ENCODE peak calls at places on chromosomes 3 and 15, in four cellular contexts. One of them, this sample, is unnamed.

GRCh38 chr3:49124991-49125670 is 4.5 kb upstream of the USP19 start:
- DNase-seq in body of pancreas: no peak
- DNase-seq in A549: no peak
- DNase-seq in CD8-positive, alpha-beta T cell: no peak
- DNase-seq in this sample: no peak

GRCh38 chr3:150223090-150223489 is 185.0 kb upstream of the TSC22D2 start:
- DNase-seq in body of pancreas: no peak
- DNase-seq in A549: no peak
- DNase-seq in CD8-positive, alpha-beta T cell: no peak
- DNase-seq in this sample: no peak

GRCh38 chr3:16094644-16095272 is 79.7 kb upstream of the GALNT15 start:
- DNase-seq in body of pancreas: no peak
- DNase-seq in A549: no peak
- DNase-seq in CD8-positive, alpha-beta T cell: no peak
- DNase-seq in this sample: peak; percentile 66

GRCh38 chr3:69743975-69744374 is 4.7 kb downstream of the MITF start:
- DNase-seq in body of pancreas: no peak
- DNase-seq in A549: no peak
- DNase-seq in CD8-positive, alpha-beta T cell: no peak
- DNase-seq in this sample: no peak

GRCh38 chr15:78974272-78974918 is 29.5 kb upstream of the CTSH start:
- DNase-seq in body of pancreas: no peak
- DNase-seq in A549: no peak
- DNase-seq in CD8-positive, alpha-beta T cell: no peak
- DNase-seq in this sample: no peak

GRCh38 chr15:89822951-89823701 is 8.5 kb upstream of the ANPEP start:
- DNase-seq in body of pancreas: no peak
- DNase-seq in A549: no peak
- DNase-seq in CD8-positive, alpha-beta T cell: no peak
- DNase-seq in this sample: peak; percentile 48

GRCh38 chr3:156291269-156292123 is 171.1 kb downstream of the KCNAB1 start:
- DNase-seq in body of pancreas: no peak
- DNase-seq in A549: no peak
- DNase-seq in CD8-positive, alpha-beta T cell: no peak
- DNase-seq in this sample: peak; percentile 23

GRCh38 chr3:8903191-8903590 is 60.1 kb downstream of the RAD18 start:
- DNase-seq in body of pancreas: no peak
- DNase-seq in A549: no peak
- DNase-seq in CD8-positive, alpha-beta T cell: no peak
- DNase-seq in this sample: no peak

GRCh38 chr15:74199293-74199645 is 3.3 kb downstream of the STRA6 start:
- DNase-seq in body of pancreas: no peak
- DNase-seq in A549: no peak
- DNase-seq in CD8-positive, alpha-beta T cell: no peak
- DNase-seq in this sample: no peak

GRCh38 chr3:94420941-94421340 is 358.1 kb downstream of the NSUN3 start:
- DNase-seq in body of pancreas: no peak
- DNase-seq in A549: no peak
- DNase-seq in CD8-positive, alpha-beta T cell: no peak
- DNase-seq in this sample: no peak

GRCh38 chr3:186466391-186466974 is 77.7 kb downstream of the CRYGS start:
- DNase-seq in body of pancreas: peak; percentile 29
- DNase-seq in A549: no peak
- DNase-seq in CD8-positive, alpha-beta T cell: no peak
- DNase-seq in this sample: no peak

GRCh38 chr15:36501063-36501678 is 78.3 kb upstream of the CDIN1 start:
- DNase-seq in body of pancreas: peak; percentile 31
- DNase-seq in A549: peak; percentile 13
- DNase-seq in CD8-positive, alpha-beta T cell: no peak
- DNase-seq in this sample: peak; percentile 83

GRCh38 chr15:68819451-68820204 is 1.1 kb downstream of the ANP32A start:
- DNase-seq in body of pancreas: peak; percentile 44
- DNase-seq in A549: peak; percentile 60
- DNase-seq in CD8-positive, alpha-beta T cell: no peak
- DNase-seq in this sample: peak; percentile 72

GRCh38 chr15:90062023-90062728 is 40.1 kb downstream of the IDH2 start:
- DNase-seq in body of pancreas: peak; percentile 97
- DNase-seq in A549: no peak
- DNase-seq in CD8-positive, alpha-beta T cell: peak; percentile 54
- DNase-seq in this sample: peak; percentile 48

GRCh38 chr15:64191971-64192830 is 29.4 kb upstream of the PPIB start:
- DNase-seq in body of pancreas: no peak
- DNase-seq in A549: no peak
- DNase-seq in CD8-positive, alpha-beta T cell: no peak
- DNase-seq in this sample: no peak

GRCh38 chr15:90219421-90220141 is 14.2 kb downstream of the CIB1 start:
- DNase-seq in body of pancreas: peak; percentile 33
- DNase-seq in A549: peak; percentile 89
- DNase-seq in CD8-positive, alpha-beta T cell: peak; percentile 60
- DNase-seq in this sample: peak; percentile 33

GRCh38 chr3:4988815-4989648 is 9.8 kb downstream of the BHLHE40 start:
- DNase-seq in body of pancreas: peak; percentile 94
- DNase-seq in A549: no peak
- DNase-seq in CD8-positive, alpha-beta T cell: no peak
- DNase-seq in this sample: no peak

GRCh38 chr15:63185206-63185605 is 4.2 kb upstream of the RAB8B start:
- DNase-seq in body of pancreas: no peak
- DNase-seq in A549: no peak
- DNase-seq in CD8-positive, alpha-beta T cell: no peak
- DNase-seq in this sample: peak; percentile 13

GRCh38 chr15:67146875-67147381 is 81.5 kb downstream of the SMAD3 start:
- DNase-seq in body of pancreas: no peak
- DNase-seq in A549: peak; percentile 89
- DNase-seq in CD8-positive, alpha-beta T cell: no peak
- DNase-seq in this sample: peak; percentile 93

GRCh38 chr15:75577401-75578205 is 1.5 kb downstream of the PTPN9 start:
- DNase-seq in body of pancreas: no peak
- DNase-seq in A549: no peak
- DNase-seq in CD8-positive, alpha-beta T cell: no peak
- DNase-seq in this sample: no peak

GRCh38 chr15:40146037-40146436 is 14.8 kb upstream of the BUB1B start:
- DNase-seq in body of pancreas: no peak
- DNase-seq in A549: no peak
- DNase-seq in CD8-positive, alpha-beta T cell: no peak
- DNase-seq in this sample: peak; percentile 14

GRCh38 chr3:134956844-134957243 is 161.8 kb downstream of the EPHB1 start:
- DNase-seq in body of pancreas: no peak
- DNase-seq in A549: no peak
- DNase-seq in CD8-positive, alpha-beta T cell: no peak
- DNase-seq in this sample: no peak

GRCh38 chr3:54355795-54356194 is 233.4 kb downstream of the CACNA2D3 start:
- DNase-seq in body of pancreas: no peak
- DNase-seq in A549: no peak
- DNase-seq in CD8-positive, alpha-beta T cell: no peak
- DNase-seq in this sample: no peak

GRCh38 chr15:40481671-40482070 is 10.9 kb downstream of the CHST14 start:
- DNase-seq in body of pancreas: no peak
- DNase-seq in A549: no peak
- DNase-seq in CD8-positive, alpha-beta T cell: no peak
- DNase-seq in this sample: no peak

GRCh38 chr3:149648525-149648924 is 9.3 kb downstream of the WWTR1 start:
- DNase-seq in body of pancreas: peak; percentile 14
- DNase-seq in A549: no peak
- DNase-seq in CD8-positive, alpha-beta T cell: no peak
- DNase-seq in this sample: no peak

GRCh38 chr3:28743843-28744242 is 395.2 kb upstream of the AZI2 start:
- DNase-seq in body of pancreas: peak; percentile 69
- DNase-seq in A549: no peak
- DNase-seq in CD8-positive, alpha-beta T cell: no peak
- DNase-seq in this sample: no peak

GRCh38 chr3:86168512-86168911 is 822.4 kb downstream of the VGLL3 start:
- DNase-seq in body of pancreas: no peak
- DNase-seq in A549: no peak
- DNase-seq in CD8-positive, alpha-beta T cell: no peak
- DNase-seq in this sample: no peak

GRCh38 chr3:155704041-155704440 is 40.8 kb downstream of the PLCH1 start:
- DNase-seq in body of pancreas: no peak
- DNase-seq in A549: no peak
- DNase-seq in CD8-positive, alpha-beta T cell: no peak
- DNase-seq in this sample: no peak

GRCh38 chr15:62740141-62741004 is 302.2 kb upstream of the TPM1 start:
- DNase-seq in body of pancreas: no peak
- DNase-seq in A549: peak; percentile 28
- DNase-seq in CD8-positive, alpha-beta T cell: no peak
- DNase-seq in this sample: no peak

DNA sequence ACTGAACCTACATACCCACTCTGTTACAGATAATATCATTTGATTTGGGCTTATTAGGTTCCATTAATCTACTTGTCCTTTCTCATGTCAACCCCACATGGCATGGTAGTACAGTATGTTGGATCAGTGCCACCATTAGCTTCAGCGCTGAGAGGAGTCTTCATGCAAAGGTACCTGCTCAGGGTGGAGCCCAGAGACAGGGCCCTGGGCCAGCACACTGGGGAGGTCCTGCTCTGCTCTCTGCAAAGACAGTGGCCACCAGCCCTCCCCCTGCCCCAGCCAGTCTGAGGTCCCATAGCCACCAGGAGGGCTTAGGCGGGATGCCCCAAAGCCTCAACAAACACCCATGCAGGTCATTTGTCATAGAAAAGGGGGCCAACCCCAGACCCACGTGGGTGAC is 71.0 kb downstream of the ATP10A start:
- DNase-seq in body of pancreas: peak; percentile 5
- DNase-seq in A549: no peak
- DNase-seq in CD8-positive, alpha-beta T cell: no peak
- DNase-seq in this sample: no peak
- TF ChIP-seq CTCF in body of pancreas: no peak
- TF ChIP-seq CTCF in A549: no peak
- TF ChIP-seq CTCF in CD8-positive, alpha-beta T cell: no peak
- TF ChIP-seq CTCF in this sample: no peak

DNA sequence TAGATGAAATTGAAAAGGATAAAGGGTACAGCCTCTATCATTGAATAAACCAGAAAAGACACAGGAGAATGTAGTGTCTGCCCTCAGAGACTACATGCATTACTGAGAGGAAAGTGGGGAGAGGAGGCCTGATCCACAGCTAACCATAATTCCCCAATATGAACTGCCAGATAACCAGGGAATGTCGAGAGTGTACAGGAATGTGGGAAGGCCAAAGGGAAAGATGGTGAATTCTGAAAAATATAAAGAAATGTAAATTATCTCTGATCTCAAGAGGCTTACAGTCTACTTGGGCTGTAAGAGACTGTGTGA is 22.3 kb downstream of the MYO1E start:
- DNase-seq in body of pancreas: no peak
- DNase-seq in A549: no peak
- DNase-seq in CD8-positive, alpha-beta T cell: no peak
- DNase-seq in this sample: no peak
- H3K27ac ChIP-seq in body of pancreas: peak overlapping the region; percentile 6
- H3K27ac ChIP-seq in A549: peak overlapping the region; percentile 86
- H3K27ac ChIP-seq in CD8-positive, alpha-beta T cell: no peak overlapping the region
- H3K27ac ChIP-seq in this sample: no peak overlapping the region

GRCh38 chr3:13346481-13347389 is 73.4 kb downstream of the NUP210 start:
- DNase-seq in body of pancreas: no peak
- DNase-seq in A549: no peak
- DNase-seq in CD8-positive, alpha-beta T cell: peak; percentile 88
- DNase-seq in this sample: peak; percentile 56
- TF ChIP-seq CTCF in body of pancreas: no peak
- TF ChIP-seq CTCF in A549: no peak
- TF ChIP-seq CTCF in CD8-positive, alpha-beta T cell: peak; percentile 44
- TF ChIP-seq CTCF in this sample: no peak

GRCh38 chr15:56608993-56609392 is 124.3 kb downstream of the ZNF280D start:
- DNase-seq in body of pancreas: no peak
- DNase-seq in A549: no peak
- DNase-seq in CD8-positive, alpha-beta T cell: no peak
- DNase-seq in this sample: no peak

GRCh38 chr15:56613826-56614225 is 119.5 kb downstream of the ZNF280D start:
- DNase-seq in body of pancreas: no peak
- DNase-seq in A549: no peak
- DNase-seq in CD8-positive, alpha-beta T cell: no peak
- DNase-seq in this sample: no peak

DNA sequence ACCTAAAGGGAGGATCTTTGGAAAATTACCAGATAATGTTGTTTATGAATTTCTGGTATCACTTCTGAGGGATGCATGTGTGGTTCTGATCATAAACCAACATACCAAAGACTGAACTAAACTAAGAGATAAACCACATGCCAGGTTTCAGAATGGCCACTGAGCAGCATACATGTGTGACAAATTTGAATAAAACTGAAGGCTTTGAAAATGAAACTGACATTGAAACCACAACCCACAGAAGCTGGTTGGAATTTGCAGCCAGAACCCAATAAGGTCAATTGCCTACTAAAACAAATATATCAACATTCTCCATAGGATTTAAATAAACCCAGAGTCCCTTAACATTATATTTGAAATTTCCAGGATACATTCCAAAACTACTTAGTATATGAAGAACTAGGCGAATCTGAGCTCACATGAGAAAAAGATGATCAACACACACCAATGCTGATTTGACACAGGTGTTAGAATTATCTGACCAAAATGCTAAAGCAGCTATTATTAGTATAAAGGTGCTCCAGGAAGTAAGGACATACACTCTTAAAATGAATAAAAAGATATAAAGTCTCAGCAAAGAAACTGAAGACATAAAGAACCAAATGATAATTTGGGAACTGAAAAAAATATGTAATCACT is 125.0 kb downstream of the ZNF280D start:
- DNase-seq in body of pancreas: no peak
- DNase-seq in A549: no peak
- DNase-seq in CD8-positive, alpha-beta T cell: no peak
- DNase-seq in this sample: no peak
- H3K27ac ChIP-seq in body of pancreas: no peak overlapping the region
- H3K27ac ChIP-seq in A549: no peak overlapping the region
- H3K27ac ChIP-seq in CD8-positive, alpha-beta T cell: no peak overlapping the region
- H3K27ac ChIP-seq in this sample: no peak overlapping the region

DNA sequence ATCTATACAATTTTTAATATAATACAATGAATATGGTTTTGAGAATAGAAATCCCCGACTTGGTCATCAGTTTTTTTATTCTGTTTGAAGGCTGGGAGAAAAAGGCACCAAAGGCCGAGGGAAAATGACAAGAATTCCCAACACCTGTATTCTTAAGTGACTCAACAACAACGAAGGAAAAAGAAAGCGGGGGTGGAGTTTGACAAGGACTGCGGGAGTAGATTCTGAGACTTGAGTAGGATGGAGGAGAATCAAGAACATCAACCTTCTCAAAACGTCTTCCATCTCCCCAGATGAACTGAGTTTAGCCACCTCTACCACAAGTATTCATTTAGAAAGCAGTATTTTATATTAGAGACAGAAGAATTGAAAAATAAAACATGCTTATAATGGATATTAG is 107.2 kb downstream of the IGSF11 start:
- DNase-seq in body of pancreas: no peak
- DNase-seq in A549: no peak
- DNase-seq in CD8-positive, alpha-beta T cell: no peak
- DNase-seq in this sample: no peak
- TF ChIP-seq CTCF in body of pancreas: no peak
- TF ChIP-seq CTCF in A549: no peak
- TF ChIP-seq CTCF in CD8-positive, alpha-beta T cell: no peak
- TF ChIP-seq CTCF in this sample: no peak